ENCODE peak calls at places on chromosomes 13 and 19, in ten cellular contexts. One of them, this sample, is unnamed.

GRCh38 chr13:43132228-43132627 is 108.8 kb downstream of the DNAJC15 start:
- DNase-seq in CD8-positive, alpha-beta T cell: no peak
- DNase-seq in fibroblast of lung: peak
- DNase-seq in HFF-Myc: no peak
- DNase-seq in pancreas: no peak
- DNase-seq in A549: peak
- DNase-seq in psoas muscle: no peak
- DNase-seq in heart right ventricle: peak
- DNase-seq in astrocyte of the spinal cord: peak
- DNase-seq in esophagus squamous epithelium: no peak
- DNase-seq in this sample: no peak

GRCh38 chr13:99009987-99010551 is 32.2 kb upstream of the DOCK9 start:
- DNase-seq in A549: no peak
- DNase-seq in psoas muscle: no peak
- DNase-seq in esophagus squamous epithelium: no peak
- DNase-seq in CD8-positive, alpha-beta T cell: no peak
- DNase-seq in HFF-Myc: no peak
- DNase-seq in heart right ventricle: no peak
- DNase-seq in fibroblast of lung: no peak
- DNase-seq in astrocyte of the spinal cord: no peak
- DNase-seq in pancreas: no peak
- DNase-seq in this sample: no peak

GRCh38 chr13:43629691-43630480 is 156.9 kb downstream of the ENOX1 start:
- DNase-seq in HFF-Myc: no peak
- DNase-seq in psoas muscle: no peak
- DNase-seq in CD8-positive, alpha-beta T cell: no peak
- DNase-seq in fibroblast of lung: peak
- DNase-seq in astrocyte of the spinal cord: no peak
- DNase-seq in A549: no peak
- DNase-seq in pancreas: no peak
- DNase-seq in esophagus squamous epithelium: no peak
- DNase-seq in heart right ventricle: no peak
- DNase-seq in this sample: no peak

GRCh38 chr19:48752511-48753365 is at the start of gene FUT1:
- DNase-seq in A549: no peak
- DNase-seq in fibroblast of lung: no peak
- DNase-seq in astrocyte of the spinal cord: no peak
- DNase-seq in CD8-positive, alpha-beta T cell: no peak
- DNase-seq in pancreas: peak
- DNase-seq in psoas muscle: peak
- DNase-seq in esophagus squamous epithelium: no peak
- DNase-seq in heart right ventricle: peak
- DNase-seq in HFF-Myc: no peak
- DNase-seq in this sample: no peak

GRCh38 chr13:28636677-28637317 is 22.1 kb upstream of the POMP start:
- DNase-seq in HFF-Myc: peak
- DNase-seq in pancreas: no peak
- DNase-seq in psoas muscle: no peak
- DNase-seq in CD8-positive, alpha-beta T cell: no peak
- DNase-seq in astrocyte of the spinal cord: peak
- DNase-seq in A549: peak
- DNase-seq in heart right ventricle: peak
- DNase-seq in esophagus squamous epithelium: peak
- DNase-seq in fibroblast of lung: peak
- DNase-seq in this sample: no peak

GRCh38 chr13:111519490-111520170 is 199.2 kb downstream of the TEX29 start:
- DNase-seq in pancreas: no peak
- DNase-seq in fibroblast of lung: no peak
- DNase-seq in HFF-Myc: no peak
- DNase-seq in heart right ventricle: no peak
- DNase-seq in psoas muscle: no peak
- DNase-seq in esophagus squamous epithelium: no peak
- DNase-seq in CD8-positive, alpha-beta T cell: no peak
- DNase-seq in A549: no peak
- DNase-seq in astrocyte of the spinal cord: no peak
- DNase-seq in this sample: no peak

GRCh38 chr19:38555200-38555599 is 62.6 kb downstream of the MAP4K1 start:
- DNase-seq in pancreas: no peak
- DNase-seq in psoas muscle: no peak
- DNase-seq in HFF-Myc: no peak
- DNase-seq in heart right ventricle: no peak
- DNase-seq in A549: no peak
- DNase-seq in fibroblast of lung: no peak
- DNase-seq in esophagus squamous epithelium: no peak
- DNase-seq in CD8-positive, alpha-beta T cell: no peak
- DNase-seq in astrocyte of the spinal cord: no peak
- DNase-seq in this sample: no peak

GRCh38 chr13:28347456-28348371 is 147.2 kb downstream of the FLT1 start:
- DNase-seq in HFF-Myc: no peak
- DNase-seq in A549: no peak
- DNase-seq in astrocyte of the spinal cord: no peak
- DNase-seq in esophagus squamous epithelium: no peak
- DNase-seq in heart right ventricle: no peak
- DNase-seq in psoas muscle: no peak
- DNase-seq in pancreas: no peak
- DNase-seq in fibroblast of lung: no peak
- DNase-seq in CD8-positive, alpha-beta T cell: no peak
- DNase-seq in this sample: no peak

GRCh38 chr19:35509018-35509652 is 4.3 kb downstream of the DMKN start:
- DNase-seq in HFF-Myc: no peak
- DNase-seq in fibroblast of lung: no peak
- DNase-seq in astrocyte of the spinal cord: no peak
- DNase-seq in pancreas: peak
- DNase-seq in A549: no peak
- DNase-seq in esophagus squamous epithelium: no peak
- DNase-seq in heart right ventricle: no peak
- DNase-seq in CD8-positive, alpha-beta T cell: no peak
- DNase-seq in psoas muscle: no peak
- DNase-seq in this sample: peak

GRCh38 chr19:51211833-51212232 is 13.0 kb upstream of the CD33 start:
- DNase-seq in psoas muscle: no peak
- DNase-seq in pancreas: no peak
- DNase-seq in HFF-Myc: no peak
- DNase-seq in fibroblast of lung: no peak
- DNase-seq in heart right ventricle: no peak
- DNase-seq in esophagus squamous epithelium: no peak
- DNase-seq in A549: no peak
- DNase-seq in astrocyte of the spinal cord: no peak
- DNase-seq in CD8-positive, alpha-beta T cell: no peak
- DNase-seq in this sample: no peak

GRCh38 chr13:44257806-44258205 is 115.8 kb upstream of the SERP2 start:
- DNase-seq in pancreas: no peak
- DNase-seq in heart right ventricle: no peak
- DNase-seq in esophagus squamous epithelium: no peak
- DNase-seq in A549: no peak
- DNase-seq in fibroblast of lung: no peak
- DNase-seq in CD8-positive, alpha-beta T cell: no peak
- DNase-seq in HFF-Myc: no peak
- DNase-seq in astrocyte of the spinal cord: no peak
- DNase-seq in psoas muscle: no peak
- DNase-seq in this sample: no peak

GRCh38 chr13:25678398-25678797 is 306.6 kb downstream of the ATP8A2 start:
- DNase-seq in HFF-Myc: no peak
- DNase-seq in pancreas: peak
- DNase-seq in astrocyte of the spinal cord: no peak
- DNase-seq in A549: no peak
- DNase-seq in psoas muscle: no peak
- DNase-seq in heart right ventricle: no peak
- DNase-seq in esophagus squamous epithelium: no peak
- DNase-seq in CD8-positive, alpha-beta T cell: no peak
- DNase-seq in fibroblast of lung: no peak
- DNase-seq in this sample: no peak

GRCh38 chr13:114259374-114259773 is 22.0 kb upstream of the UPF3A start:
- DNase-seq in CD8-positive, alpha-beta T cell: no peak
- DNase-seq in astrocyte of the spinal cord: no peak
- DNase-seq in heart right ventricle: no peak
- DNase-seq in fibroblast of lung: no peak
- DNase-seq in HFF-Myc: no peak
- DNase-seq in pancreas: no peak
- DNase-seq in psoas muscle: no peak
- DNase-seq in esophagus squamous epithelium: no peak
- DNase-seq in A549: no peak
- DNase-seq in this sample: no peak

GRCh38 chr13:112636401-112636975 is 48.5 kb upstream of the TUBGCP3 start:
- DNase-seq in HFF-Myc: no peak
- DNase-seq in astrocyte of the spinal cord: no peak
- DNase-seq in pancreas: no peak
- DNase-seq in esophagus squamous epithelium: no peak
- DNase-seq in heart right ventricle: no peak
- DNase-seq in CD8-positive, alpha-beta T cell: no peak
- DNase-seq in psoas muscle: no peak
- DNase-seq in A549: no peak
- DNase-seq in fibroblast of lung: no peak
- DNase-seq in this sample: no peak

GRCh38 chr19:13001502-13002388 is 6.5 kb downstream of the NFIX start:
- DNase-seq in astrocyte of the spinal cord: peak
- DNase-seq in HFF-Myc: no peak
- DNase-seq in pancreas: no peak
- DNase-seq in esophagus squamous epithelium: no peak
- DNase-seq in fibroblast of lung: peak
- DNase-seq in heart right ventricle: peak
- DNase-seq in psoas muscle: peak
- DNase-seq in A549: no peak
- DNase-seq in CD8-positive, alpha-beta T cell: no peak
- DNase-seq in this sample: no peak

GRCh38 chr19:45402469-45403070 is 2.3 kb downstream of the PPP1R13L start:
- DNase-seq in A549: peak
- DNase-seq in esophagus squamous epithelium: no peak
- DNase-seq in CD8-positive, alpha-beta T cell: no peak
- DNase-seq in HFF-Myc: no peak
- DNase-seq in fibroblast of lung: no peak
- DNase-seq in astrocyte of the spinal cord: no peak
- DNase-seq in heart right ventricle: no peak
- DNase-seq in pancreas: peak
- DNase-seq in psoas muscle: no peak
- DNase-seq in this sample: no peak
- TF ChIP-seq CTCF in A549: peak
- TF ChIP-seq CTCF in esophagus squamous epithelium: peak
- TF ChIP-seq CTCF in CD8-positive, alpha-beta T cell: peak
- TF ChIP-seq CTCF in HFF-Myc: no peak
- TF ChIP-seq CTCF in fibroblast of lung: no peak
- TF ChIP-seq CTCF in astrocyte of the spinal cord: peak
- TF ChIP-seq CTCF in heart right ventricle: peak
- TF ChIP-seq CTCF in pancreas: peak
- TF ChIP-seq CTCF in psoas muscle: peak
- TF ChIP-seq CTCF in this sample: peak

DNA sequence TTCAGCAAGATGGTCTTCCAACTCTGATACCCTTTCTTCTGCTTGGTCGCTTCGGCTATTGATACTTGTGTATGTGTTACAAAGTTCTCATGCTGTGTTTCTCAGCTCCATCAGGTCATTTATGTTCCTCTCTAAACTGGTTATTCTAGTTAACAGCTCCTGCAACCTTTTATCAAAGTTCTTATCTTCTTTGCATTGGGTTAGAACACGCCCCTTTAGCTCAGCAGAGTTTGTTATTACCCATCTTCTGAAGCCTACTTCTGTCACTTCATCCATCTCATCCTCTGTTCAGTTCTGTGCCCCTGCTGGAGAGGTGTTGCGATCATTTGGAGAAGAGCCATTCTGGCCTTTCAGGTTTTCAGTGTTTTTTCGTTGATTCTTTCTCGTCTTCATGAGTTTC is 18.7 kb downstream of the ACOD1 start:
- DNase-seq in pancreas: no peak
- DNase-seq in fibroblast of lung: no peak
- DNase-seq in esophagus squamous epithelium: no peak
- DNase-seq in HFF-Myc: no peak
- DNase-seq in CD8-positive, alpha-beta T cell: no peak
- DNase-seq in psoas muscle: no peak
- DNase-seq in A549: no peak
- DNase-seq in astrocyte of the spinal cord: no peak
- DNase-seq in heart right ventricle: no peak
- DNase-seq in this sample: no peak
- H3K4me3 ChIP-seq in pancreas: no peak
- H3K4me3 ChIP-seq in fibroblast of lung: no peak
- H3K4me3 ChIP-seq in esophagus squamous epithelium: no peak
- H3K4me3 ChIP-seq in HFF-Myc: no peak
- H3K4me3 ChIP-seq in CD8-positive, alpha-beta T cell: no peak
- H3K4me3 ChIP-seq in psoas muscle: no peak
- H3K4me3 ChIP-seq in A549: no peak
- H3K4me3 ChIP-seq in astrocyte of the spinal cord: no peak
- H3K4me3 ChIP-seq in heart right ventricle: no peak
- H3K4me3 ChIP-seq in this sample: no peak

GRCh38 chr19:1383311-1384084 is at the start of gene NDUFS7:
- DNase-seq in CD8-positive, alpha-beta T cell: peak
- DNase-seq in psoas muscle: peak
- DNase-seq in heart right ventricle: peak
- DNase-seq in esophagus squamous epithelium: peak
- DNase-seq in astrocyte of the spinal cord: peak
- DNase-seq in HFF-Myc: peak
- DNase-seq in fibroblast of lung: peak
- DNase-seq in pancreas: peak
- DNase-seq in A549: peak
- DNase-seq in this sample: peak
- TF ChIP-seq CTCF in CD8-positive, alpha-beta T cell: no peak
- TF ChIP-seq CTCF in psoas muscle: no peak
- TF ChIP-seq CTCF in heart right ventricle: no peak
- TF ChIP-seq CTCF in esophagus squamous epithelium: no peak
- TF ChIP-seq CTCF in astrocyte of the spinal cord: no peak
- TF ChIP-seq CTCF in HFF-Myc: no peak
- TF ChIP-seq CTCF in fibroblast of lung: no peak
- TF ChIP-seq CTCF in pancreas: no peak
- TF ChIP-seq CTCF in A549: peak
- TF ChIP-seq CTCF in this sample: peak

GRCh38 chr19:508204-509150 is 1.2 kb downstream of the TPGS1 start:
- DNase-seq in astrocyte of the spinal cord: no peak
- DNase-seq in heart right ventricle: no peak
- DNase-seq in A549: no peak
- DNase-seq in psoas muscle: no peak
- DNase-seq in CD8-positive, alpha-beta T cell: no peak
- DNase-seq in fibroblast of lung: no peak
- DNase-seq in esophagus squamous epithelium: no peak
- DNase-seq in HFF-Myc: no peak
- DNase-seq in pancreas: no peak
- DNase-seq in this sample: no peak

GRCh38 chr19:513368-514165 is 6.3 kb downstream of the TPGS1 start:
- DNase-seq in fibroblast of lung: no peak
- DNase-seq in HFF-Myc: no peak
- DNase-seq in CD8-positive, alpha-beta T cell: no peak
- DNase-seq in pancreas: no peak
- DNase-seq in astrocyte of the spinal cord: no peak
- DNase-seq in esophagus squamous epithelium: no peak
- DNase-seq in psoas muscle: no peak
- DNase-seq in heart right ventricle: no peak
- DNase-seq in A549: no peak
- DNase-seq in this sample: no peak

GRCh38 chr19:512548-513365 is 5.5 kb downstream of the TPGS1 start:
- DNase-seq in pancreas: no peak
- DNase-seq in HFF-Myc: no peak
- DNase-seq in heart right ventricle: no peak
- DNase-seq in astrocyte of the spinal cord: no peak
- DNase-seq in esophagus squamous epithelium: no peak
- DNase-seq in fibroblast of lung: no peak
- DNase-seq in psoas muscle: no peak
- DNase-seq in A549: no peak
- DNase-seq in CD8-positive, alpha-beta T cell: no peak
- DNase-seq in this sample: no peak

GRCh38 chr19:511101-511841 is 4.0 kb downstream of the TPGS1 start:
- DNase-seq in pancreas: no peak
- DNase-seq in CD8-positive, alpha-beta T cell: peak
- DNase-seq in heart right ventricle: peak
- DNase-seq in HFF-Myc: no peak
- DNase-seq in psoas muscle: no peak
- DNase-seq in A549: no peak
- DNase-seq in astrocyte of the spinal cord: peak
- DNase-seq in esophagus squamous epithelium: no peak
- DNase-seq in fibroblast of lung: no peak
- DNase-seq in this sample: no peak

GRCh38 chr19:510606-511100 is 3.4 kb downstream of the TPGS1 start:
- DNase-seq in heart right ventricle: peak
- DNase-seq in psoas muscle: peak
- DNase-seq in pancreas: peak
- DNase-seq in esophagus squamous epithelium: peak
- DNase-seq in HFF-Myc: peak
- DNase-seq in A549: peak
- DNase-seq in fibroblast of lung: peak
- DNase-seq in CD8-positive, alpha-beta T cell: peak
- DNase-seq in astrocyte of the spinal cord: peak
- DNase-seq in this sample: peak
- H3K4me3 ChIP-seq in heart right ventricle: peak
- H3K4me3 ChIP-seq in psoas muscle: peak
- H3K4me3 ChIP-seq in pancreas: no peak
- H3K4me3 ChIP-seq in esophagus squamous epithelium: peak
- H3K4me3 ChIP-seq in HFF-Myc: no peak
- H3K4me3 ChIP-seq in A549: no peak
- H3K4me3 ChIP-seq in fibroblast of lung: no peak
- H3K4me3 ChIP-seq in CD8-positive, alpha-beta T cell: peak
- H3K4me3 ChIP-seq in astrocyte of the spinal cord: no peak
- H3K4me3 ChIP-seq in this sample: peak